ENCODE peak calls at places on chromosomes 1 and 21, in five cellular contexts. One of them, this sample, is unnamed.

GRCh38 chr1:77536813-77537212 is 145.6 kb downstream of the ZZZ3 start:
- DNase-seq in CD8-positive, alpha-beta T cell: no peak
- DNase-seq in epithelial cell of esophagus: peak; percentile 86
- DNase-seq in endothelial cell: no peak
- DNase-seq in lower lobe of right lung: no peak
- DNase-seq in this sample: no peak

GRCh38 chr1:44776749-44777068 is 1.4 kb downstream of the RPS8 start:
- DNase-seq in CD8-positive, alpha-beta T cell: no peak
- DNase-seq in epithelial cell of esophagus: no peak
- DNase-seq in lower lobe of right lung: no peak
- DNase-seq in endothelial cell: no peak
- DNase-seq in this sample: no peak

GRCh38 chr1:172286629-172287076 is 133.8 kb upstream of the C1orf105 start:
- DNase-seq in CD8-positive, alpha-beta T cell: no peak
- DNase-seq in epithelial cell of esophagus: peak; percentile 57
- DNase-seq in endothelial cell: no peak
- DNase-seq in lower lobe of right lung: no peak
- DNase-seq in this sample: no peak

GRCh38 chr1:244180256-244180655 is 129.2 kb downstream of the ZBTB18 start:
- DNase-seq in CD8-positive, alpha-beta T cell: no peak
- DNase-seq in epithelial cell of esophagus: no peak
- DNase-seq in endothelial cell: no peak
- DNase-seq in lower lobe of right lung: no peak
- DNase-seq in this sample: no peak

GRCh38 chr21:27134513-27134912 is 167.6 kb upstream of the ADAMTS5 start:
- DNase-seq in lower lobe of right lung: no peak
- DNase-seq in CD8-positive, alpha-beta T cell: no peak
- DNase-seq in epithelial cell of esophagus: no peak
- DNase-seq in endothelial cell: no peak
- DNase-seq in this sample: no peak

GRCh38 chr1:117641536-117641935 is 35.7 kb downstream of the TENT5C start:
- DNase-seq in endothelial cell: no peak
- DNase-seq in CD8-positive, alpha-beta T cell: no peak
- DNase-seq in lower lobe of right lung: no peak
- DNase-seq in epithelial cell of esophagus: no peak
- DNase-seq in this sample: no peak

GRCh38 chr1:98870959-98871903 is 133.4 kb downstream of the PLPPR5 start:
- DNase-seq in CD8-positive, alpha-beta T cell: no peak
- DNase-seq in lower lobe of right lung: no peak
- DNase-seq in epithelial cell of esophagus: no peak
- DNase-seq in endothelial cell: no peak
- DNase-seq in this sample: no peak

GRCh38 chr1:19124273-19124672 is 85.8 kb downstream of the UBR4 start:
- DNase-seq in lower lobe of right lung: no peak
- DNase-seq in epithelial cell of esophagus: no peak
- DNase-seq in endothelial cell: no peak
- DNase-seq in CD8-positive, alpha-beta T cell: no peak
- DNase-seq in this sample: no peak

GRCh38 chr1:91440845-91441244 is 36.2 kb upstream of the HFM1 start:
- DNase-seq in endothelial cell: no peak
- DNase-seq in epithelial cell of esophagus: no peak
- DNase-seq in CD8-positive, alpha-beta T cell: no peak
- DNase-seq in lower lobe of right lung: no peak
- DNase-seq in this sample: no peak

GRCh38 chr1:232806071-232806510 is 875 bp downstream of the MAP10 start:
- DNase-seq in epithelial cell of esophagus: no peak
- DNase-seq in CD8-positive, alpha-beta T cell: no peak
- DNase-seq in endothelial cell: no peak
- DNase-seq in lower lobe of right lung: no peak
- DNase-seq in this sample: no peak

GRCh38 chr1:229943988-229944743 is 122.9 kb upstream of the GALNT2 start:
- DNase-seq in endothelial cell: no peak
- DNase-seq in lower lobe of right lung: no peak
- DNase-seq in epithelial cell of esophagus: no peak
- DNase-seq in CD8-positive, alpha-beta T cell: no peak
- DNase-seq in this sample: no peak

GRCh38 chr1:235601087-235601486 is 48.5 kb downstream of the GNG4 start:
- DNase-seq in epithelial cell of esophagus: peak; percentile 36
- DNase-seq in endothelial cell: peak; percentile 20
- DNase-seq in CD8-positive, alpha-beta T cell: no peak
- DNase-seq in lower lobe of right lung: no peak
- DNase-seq in this sample: no peak

GRCh38 chr21:31103163-31103562 is 64.9 kb upstream of the KRTAP19-8 start:
- DNase-seq in lower lobe of right lung: no peak
- DNase-seq in endothelial cell: no peak
- DNase-seq in CD8-positive, alpha-beta T cell: no peak
- DNase-seq in epithelial cell of esophagus: no peak
- DNase-seq in this sample: no peak

GRCh38 chr1:212782422-212783154 is 9.0 kb downstream of the NSL1 start:
- DNase-seq in lower lobe of right lung: no peak
- DNase-seq in epithelial cell of esophagus: peak; percentile 46
- DNase-seq in CD8-positive, alpha-beta T cell: no peak
- DNase-seq in endothelial cell: no peak
- DNase-seq in this sample: no peak

GRCh38 chr1:157073944-157074685 is 25.5 kb downstream of the ETV3L start:
- DNase-seq in endothelial cell: peak; percentile 73
- DNase-seq in CD8-positive, alpha-beta T cell: no peak
- DNase-seq in lower lobe of right lung: peak; percentile 82
- DNase-seq in epithelial cell of esophagus: peak; percentile 82
- DNase-seq in this sample: peak; percentile 67

GRCh38 chr1:160251006-160251405 is 11.3 kb downstream of the DCAF8 start:
- DNase-seq in CD8-positive, alpha-beta T cell: no peak
- DNase-seq in endothelial cell: no peak
- DNase-seq in lower lobe of right lung: no peak
- DNase-seq in epithelial cell of esophagus: no peak
- DNase-seq in this sample: no peak

GRCh38 chr1:89657886-89658285 is 25.0 kb downstream of the LRRC8C start:
- DNase-seq in lower lobe of right lung: no peak
- DNase-seq in epithelial cell of esophagus: no peak
- DNase-seq in endothelial cell: no peak
- DNase-seq in CD8-positive, alpha-beta T cell: no peak
- DNase-seq in this sample: no peak

GRCh38 chr1:228902781-228903572 is 167.7 kb downstream of the RHOU start:
- DNase-seq in CD8-positive, alpha-beta T cell: no peak
- DNase-seq in lower lobe of right lung: peak; percentile 53
- DNase-seq in endothelial cell: no peak
- DNase-seq in epithelial cell of esophagus: peak; percentile 81
- DNase-seq in this sample: no peak

GRCh38 chr1:9942939-9943807 is at the start of the genes LZIC and NMNAT1:
- DNase-seq in lower lobe of right lung: peak; percentile 95
- DNase-seq in epithelial cell of esophagus: peak; percentile 96
- DNase-seq in CD8-positive, alpha-beta T cell: peak; percentile 74
- DNase-seq in endothelial cell: peak; percentile 94
- DNase-seq in this sample: peak; percentile 91

DNA sequence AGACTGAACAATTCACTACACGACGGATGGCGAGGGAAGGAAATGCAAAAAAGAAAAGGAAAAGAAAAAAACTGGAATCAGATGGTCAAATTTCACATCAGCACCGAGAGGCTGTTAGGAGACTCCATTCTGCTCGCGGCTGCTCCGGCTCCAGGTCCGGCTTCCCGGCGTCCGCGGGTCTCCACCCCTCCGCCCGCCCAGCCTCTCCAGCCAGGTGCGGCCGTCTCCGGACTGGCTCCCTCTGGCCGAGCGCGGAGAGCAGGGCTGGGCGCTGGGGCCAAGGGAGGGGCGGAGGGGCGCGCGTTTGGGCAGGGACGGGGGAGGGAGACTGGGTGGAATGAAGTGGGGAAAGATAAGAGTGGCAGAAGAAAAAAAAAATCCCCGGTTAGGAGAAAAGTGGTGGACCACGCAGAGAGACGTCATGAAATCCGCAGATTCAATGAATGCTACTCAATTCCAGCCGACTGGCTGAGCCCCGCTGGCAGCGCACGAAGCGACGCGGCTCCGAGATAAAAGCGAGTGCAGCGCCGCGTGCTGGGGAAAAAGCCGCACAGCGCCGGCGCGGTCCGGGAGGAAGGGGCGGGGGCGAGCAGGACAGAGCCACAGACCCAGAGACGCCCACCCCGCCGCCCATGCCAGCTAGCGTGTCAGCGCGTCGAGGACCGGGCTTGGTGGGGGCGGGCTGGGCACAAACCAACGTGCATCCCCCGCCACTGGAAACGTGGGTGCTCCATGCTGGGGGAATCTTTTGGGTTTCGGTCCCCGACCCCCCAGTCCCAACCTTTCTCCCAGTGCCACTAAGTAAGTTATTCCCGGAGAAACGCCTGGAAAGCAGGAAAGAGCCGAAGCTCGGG is at the start of gene KCNJ6:
- DNase-seq in endothelial cell: peak; percentile 89
- DNase-seq in epithelial cell of esophagus: peak; percentile 49
- DNase-seq in lower lobe of right lung: peak; percentile 63
- DNase-seq in CD8-positive, alpha-beta T cell: no peak
- DNase-seq in this sample: peak; percentile 88
- TF ChIP-seq CTCF in endothelial cell: peak; percentile 55
- TF ChIP-seq CTCF in epithelial cell of esophagus: peak; percentile 47
- TF ChIP-seq CTCF in lower lobe of right lung: peak; percentile 48
- TF ChIP-seq CTCF in CD8-positive, alpha-beta T cell: no peak
- TF ChIP-seq CTCF in this sample: peak; percentile 60

GRCh38 chr1:204619721-204620120 is 65.8 kb downstream of the LRRN2 start:
- DNase-seq in epithelial cell of esophagus: no peak
- DNase-seq in lower lobe of right lung: no peak
- DNase-seq in endothelial cell: no peak
- DNase-seq in CD8-positive, alpha-beta T cell: no peak
- DNase-seq in this sample: no peak
- TF ChIP-seq CTCF in epithelial cell of esophagus: no peak
- TF ChIP-seq CTCF in lower lobe of right lung: no peak
- TF ChIP-seq CTCF in endothelial cell: no peak
- TF ChIP-seq CTCF in CD8-positive, alpha-beta T cell: no peak
- TF ChIP-seq CTCF in this sample: no peak

DNA sequence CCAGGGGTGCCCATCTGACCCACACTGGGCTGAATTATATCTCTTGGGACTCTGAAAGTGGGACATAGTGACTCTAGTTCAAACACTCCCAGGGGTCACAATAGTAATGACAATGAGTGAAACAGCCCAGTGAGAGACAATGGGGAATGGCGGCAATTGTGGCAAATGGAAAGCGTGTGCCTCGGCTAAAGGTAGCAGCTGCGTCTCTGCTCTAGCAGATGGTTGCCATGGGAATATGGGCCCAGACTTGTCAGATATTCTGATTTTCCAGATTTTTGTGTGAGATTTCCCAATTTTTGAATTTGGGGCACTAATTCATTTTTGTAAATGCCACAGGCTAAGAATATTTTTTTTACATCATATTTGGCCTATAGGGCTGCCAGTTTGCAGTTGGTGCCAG is 21.4 kb upstream of the PTP4A2 start:
- DNase-seq in CD8-positive, alpha-beta T cell: no peak
- DNase-seq in epithelial cell of esophagus: no peak
- DNase-seq in lower lobe of right lung: no peak
- DNase-seq in endothelial cell: no peak
- DNase-seq in this sample: no peak
- TF ChIP-seq CTCF in CD8-positive, alpha-beta T cell: no peak
- TF ChIP-seq CTCF in epithelial cell of esophagus: no peak
- TF ChIP-seq CTCF in lower lobe of right lung: no peak
- TF ChIP-seq CTCF in endothelial cell: no peak
- TF ChIP-seq CTCF in this sample: no peak

DNA sequence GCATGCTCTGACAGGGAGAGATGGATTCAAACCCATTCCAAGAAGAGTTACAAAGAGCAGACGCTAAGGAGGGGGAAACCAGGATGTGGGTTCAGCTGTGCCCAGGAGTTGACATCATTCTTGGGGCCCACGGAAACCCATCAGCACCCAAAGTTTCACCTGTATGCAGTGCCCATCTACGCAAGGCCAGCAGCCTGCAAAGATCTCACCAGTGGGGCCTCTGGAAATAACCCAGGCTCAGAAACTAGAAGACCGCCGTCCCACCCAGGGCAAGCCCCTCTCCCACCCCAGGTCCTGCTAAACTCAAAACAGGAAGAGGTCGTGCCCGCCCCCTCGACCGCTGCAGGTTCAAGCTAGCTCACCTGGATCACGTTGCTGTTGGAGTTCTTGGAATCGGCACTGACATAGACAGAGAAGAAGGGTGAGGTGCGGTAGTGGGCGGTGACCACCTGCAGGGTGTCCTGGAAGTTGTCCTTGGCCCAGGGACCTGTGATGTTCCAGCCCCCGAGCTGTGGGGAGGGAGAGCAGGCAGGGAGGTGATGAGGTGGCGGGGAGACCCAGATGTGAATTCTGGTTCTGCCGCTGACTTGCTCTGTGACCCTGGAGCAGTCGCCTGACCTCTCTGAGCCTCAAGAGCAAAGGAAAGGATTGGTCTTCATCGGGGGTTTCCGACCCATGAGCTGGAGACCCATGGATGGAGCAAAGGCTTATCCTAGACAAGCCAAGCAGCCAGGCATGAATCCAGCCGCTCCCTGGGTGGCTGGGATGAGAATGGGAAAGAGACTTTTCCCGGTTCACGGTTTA is 31.7 kb downstream of the ECE1 start:
- DNase-seq in epithelial cell of esophagus: peak; percentile 28
- DNase-seq in CD8-positive, alpha-beta T cell: no peak
- DNase-seq in endothelial cell: no peak
- DNase-seq in lower lobe of right lung: no peak
- DNase-seq in this sample: no peak
- TF ChIP-seq CTCF in epithelial cell of esophagus: no peak
- TF ChIP-seq CTCF in CD8-positive, alpha-beta T cell: no peak
- TF ChIP-seq CTCF in endothelial cell: no peak
- TF ChIP-seq CTCF in lower lobe of right lung: no peak
- TF ChIP-seq CTCF in this sample: no peak

GRCh38 chr1:67686272-67687197 is 1.5 kb downstream of the GADD45A start:
- DNase-seq in endothelial cell: peak; percentile 62
- DNase-seq in epithelial cell of esophagus: peak; percentile 94
- DNase-seq in CD8-positive, alpha-beta T cell: peak; percentile 46
- DNase-seq in lower lobe of right lung: peak; percentile 75
- DNase-seq in this sample: peak; percentile 79
- TF ChIP-seq CTCF in endothelial cell: no peak
- TF ChIP-seq CTCF in epithelial cell of esophagus: no peak
- TF ChIP-seq CTCF in CD8-positive, alpha-beta T cell: no peak
- TF ChIP-seq CTCF in lower lobe of right lung: no peak
- TF ChIP-seq CTCF in this sample: no peak

GRCh38 chr1:151693057-151693651 is 23.4 kb downstream of the CELF3 start:
- DNase-seq in CD8-positive, alpha-beta T cell: no peak
- DNase-seq in epithelial cell of esophagus: peak; percentile 50
- DNase-seq in lower lobe of right lung: no peak
- DNase-seq in endothelial cell: no peak
- DNase-seq in this sample: no peak
- TF ChIP-seq CTCF in CD8-positive, alpha-beta T cell: no peak
- TF ChIP-seq CTCF in epithelial cell of esophagus: peak; percentile 83
- TF ChIP-seq CTCF in lower lobe of right lung: no peak
- TF ChIP-seq CTCF in endothelial cell: no peak
- TF ChIP-seq CTCF in this sample: peak; percentile 60

GRCh38 chr1:30232288-30232899 is 491.0 kb downstream of the MATN1 start:
- DNase-seq in endothelial cell: peak; percentile 25
- DNase-seq in epithelial cell of esophagus: no peak
- DNase-seq in lower lobe of right lung: no peak
- DNase-seq in CD8-positive, alpha-beta T cell: no peak
- DNase-seq in this sample: no peak
- TF ChIP-seq CTCF in endothelial cell: peak; percentile 70
- TF ChIP-seq CTCF in epithelial cell of esophagus: peak; percentile 43
- TF ChIP-seq CTCF in lower lobe of right lung: peak; percentile 61
- TF ChIP-seq CTCF in CD8-positive, alpha-beta T cell: peak; percentile 44
- TF ChIP-seq CTCF in this sample: peak; percentile 77